ENCODE peak calls at places on chromosome 1, in four cellular contexts. X is heart right ventricle, L is mesenchymal stem cell, E is lower lobe of right lung. Y is an unnamed sample. For H3K4me1, the result is how much of the 10 kb centered on the place peaks cover.

GRCh38 chr1:19476440-19477190 is 8.7 kb downstream of the CAPZB start:
- DNase-seq in X (no peak), L (peak), E (peak), Y (no peak)

GRCh38 chr1:96416111-96416595 is 305.4 kb upstream of the PTBP2 start:
- DNase-seq in X (no peak), L (peak), E (no peak), Y (peak)

GRCh38 chr1:157504646-157505045 is 47.7 kb downstream of the FCRL5 start:
- DNase-seq in X (no peak), L (no peak), E (no peak), Y (no peak)

GRCh38 chr1:109912873-109913272 is 2.2 kb downstream of the CSF1 start:
- DNase-seq in X (no peak), L (no peak), E (no peak), Y (no peak)

GRCh38 chr1:36432616-36433015 is 17.6 kb downstream of the OSCP1 start:
- DNase-seq in X (no peak), L (no peak), E (no peak), Y (no peak)

GRCh38 chr1:109530457-109531204 is 9.0 kb upstream of the GPR61 start:
- DNase-seq in X (no peak), L (no peak), E (no peak), Y (peak)

GRCh38 chr1:10631121-10631810 is 156.5 kb downstream of the PEX14 start:
- DNase-seq in X (no peak), L (no peak), E (peak), Y (no peak)

GRCh38 chr1:117171900-117172501 is 38.7 kb downstream of the VTCN1 start:
- DNase-seq in X (peak), L (no peak), E (peak), Y (no peak)

GRCh38 chr1:25469177-25469576 is 38.5 kb downstream of the MACO1 start:
- DNase-seq in X (no peak), L (peak), E (no peak), Y (no peak)

GRCh38 chr1:7288992-7289391 is 482.1 kb upstream of the VAMP3 start:
- DNase-seq in X (no peak), L (no peak), E (no peak), Y (no peak)

DNA sequence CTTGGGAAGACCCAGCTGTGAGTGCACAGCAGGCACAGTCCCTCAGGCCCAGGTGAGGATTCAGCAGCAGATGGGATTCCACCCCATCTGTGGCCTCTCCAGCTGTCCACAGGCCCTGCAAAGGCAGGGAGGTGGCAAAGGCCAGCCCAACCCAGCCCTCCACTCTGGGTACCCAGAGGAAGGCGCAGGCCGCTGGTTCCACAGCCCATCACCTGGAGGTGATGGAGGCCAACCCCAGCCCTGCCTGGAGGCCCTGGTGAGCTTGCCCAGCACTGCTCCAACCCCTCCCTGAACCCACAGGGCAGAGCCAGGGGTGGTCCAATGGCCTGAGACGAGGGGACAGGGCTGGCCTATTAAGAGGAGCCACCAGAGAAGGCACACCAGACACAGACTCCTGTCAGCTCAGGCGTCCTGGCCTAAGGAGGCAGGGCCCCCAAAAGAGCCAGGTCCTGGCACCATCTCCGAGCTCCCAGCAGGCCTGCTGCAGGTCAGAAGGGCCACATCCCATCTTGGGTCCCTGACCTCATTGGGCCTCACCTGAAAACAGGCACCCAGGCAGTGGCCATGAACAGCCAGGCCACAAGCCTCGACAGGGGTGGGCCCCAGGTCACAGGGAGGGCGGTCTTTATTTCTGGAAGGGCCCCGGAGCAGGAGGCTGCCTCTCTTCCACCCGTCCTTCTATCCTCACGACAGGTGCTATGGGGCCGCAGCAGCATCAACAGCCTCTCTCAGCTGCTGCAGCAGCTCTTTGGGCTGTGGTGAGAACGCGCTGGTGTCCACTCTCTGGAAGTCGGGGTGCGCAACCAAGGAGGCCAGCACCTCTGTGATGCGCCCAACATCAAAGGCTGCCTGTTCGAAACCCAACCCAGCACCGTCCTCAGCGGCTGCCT is 3.2 kb downstream of the JMJD4 start:
- DNase-seq in X (no peak), L (no peak), E (peak), Y (no peak)
- H3K4me1 ChIP-seq in X (half or more), L (half or more), E (under half), Y (under half)

DNA sequence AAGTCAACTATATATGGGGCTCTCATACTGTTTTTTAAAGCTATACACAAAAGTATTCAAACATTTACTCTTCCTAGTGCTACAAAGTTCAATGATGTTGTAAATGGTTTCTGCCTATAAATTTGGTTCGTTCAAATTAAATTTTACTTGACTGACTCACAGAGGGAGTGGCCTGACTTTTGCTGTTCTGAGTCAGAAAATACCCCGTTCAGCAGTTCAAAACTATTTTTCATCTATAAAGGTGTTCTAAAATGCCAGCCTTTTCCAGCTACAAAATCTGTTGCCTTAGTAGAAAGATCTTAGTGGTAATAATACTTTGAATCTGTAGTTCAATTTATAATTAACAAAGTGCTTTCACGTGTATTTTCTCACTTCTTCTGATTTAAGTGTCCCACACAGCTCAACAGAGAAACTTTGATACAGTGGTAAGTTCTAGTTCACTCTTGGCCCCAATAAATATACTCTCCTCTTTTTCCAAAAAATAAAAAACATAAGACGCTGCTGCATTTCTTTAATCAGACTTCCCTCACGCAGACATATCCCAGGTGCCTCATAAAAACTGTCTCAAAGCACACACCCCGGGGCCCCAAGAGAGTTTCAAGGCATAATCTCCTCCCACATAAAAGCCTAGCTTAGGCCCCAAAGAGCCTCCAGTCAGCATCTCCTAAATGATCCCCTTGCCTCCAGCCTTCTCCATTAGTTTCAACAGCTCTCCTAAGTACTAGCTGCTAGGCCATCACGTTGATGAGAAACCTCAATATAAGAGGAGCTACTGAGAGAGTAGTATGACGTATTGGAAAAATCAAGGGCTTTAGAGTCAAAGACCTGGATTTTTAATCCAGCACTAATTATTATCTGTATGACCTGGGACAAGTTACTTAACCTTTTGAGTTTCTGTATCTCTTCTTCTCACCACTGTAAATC is 3.2 kb downstream of the PTP4A2 start:
- DNase-seq in X (no peak), L (no peak), E (no peak), Y (no peak)
- H3K4me3 ChIP-seq in X (no peak), L (no peak), E (peak), Y (peak)

GRCh38 chr1:161207173-161207572 is 5.0 kb downstream of the NDUFS2 start:
- DNase-seq in X (no peak), L (peak), E (no peak), Y (no peak)
- H3K27ac ChIP-seq in X (peak), L (no peak), E (peak), Y (peak)

GRCh38 chr1:154403983-154404382 is 1.2 kb upstream of the IL6R start:
- DNase-seq in X (no peak), L (no peak), E (no peak), Y (no peak)
- H3K4me1 ChIP-seq in X (under half), L (under half), E (under half), Y (under half)

GRCh38 chr1:112092656-112093371 is 103.3 kb upstream of the KCND3 start:
- DNase-seq in X (no peak), L (no peak), E (no peak), Y (no peak)

GRCh38 chr1:112093372-112093694 is 103.9 kb upstream of the KCND3 start:
- DNase-seq in X (no peak), L (no peak), E (no peak), Y (no peak)
- H3K4me3 ChIP-seq in X (no peak), L (no peak), E (no peak), Y (no peak)

Y was measured in ascending aorta.